ENCODE peak calls at places on chromosomes 3 and 15, in four cellular contexts. X is hepatocyte, H is GM23248, W is H9. R is an unnamed sample. For H3K4me1, the result is how much of the 10 kb centered on the place peaks cover.

GRCh38 chr15:98537516-98538060 is 110.8 kb upstream of the IGF1R start:
- DNase-seq in X (no peak), H (no peak), W (no peak), R (no peak)

GRCh38 chr3:17166369-17166768 is 281.6 kb downstream of the PLCL2 start:
- DNase-seq in H (no peak), W (no peak), X (no peak), R (no peak)

GRCh38 chr3:39848365-39848764 is 39.0 kb downstream of the MYRIP start:
- DNase-seq in W (no peak), H (no peak), X (no peak), R (no peak)

GRCh38 chr3:111936191-111936841 is 42.5 kb upstream of the ABHD10 start:
- DNase-seq in W (no peak), H (peak), X (no peak), R (peak)

GRCh38 chr3:100210777-100211145 is 50.0 kb upstream of the TBC1D23 start:
- DNase-seq in X (peak), H (peak), W (peak), R (peak)

GRCh38 chr15:69557340-69558137 is 104.9 kb downstream of the RPLP1 start:
- DNase-seq in H (peak), X (peak), W (no peak), R (peak)

GRCh38 chr3:192409838-192410683 is 317.3 kb downstream of the FGF12 start:
- DNase-seq in H (peak), W (peak), X (peak), R (peak)

GRCh38 chr3:127867986-127868385 is 45.7 kb upstream of the MGLL start:
- DNase-seq in X (no peak), H (peak), W (no peak), R (no peak)

GRCh38 chr3:124700880-124701684 is 29.2 kb upstream of the UMPS start:
- DNase-seq in X (peak), H (peak), W (peak), R (peak)

GRCh38 chr3:17431004-17431403 is 311.4 kb downstream of the TBC1D5 start:
- DNase-seq in W (no peak), X (peak), H (peak), R (no peak)

GRCh38 chr15:74144153-74144775 is 13.9 kb downstream of the ISLR2 start:
- DNase-seq in X (no peak), W (peak), H (no peak), R (no peak)

GRCh38 chr3:161355508-161355907 is 15.8 kb downstream of the SPTSSB start:
- DNase-seq in X (no peak), W (no peak), H (no peak), R (no peak)

GRCh38 chr15:62469874-62470688 is 305.0 kb upstream of the C2CD4B start:
- DNase-seq in H (peak), W (peak), X (no peak), R (peak)

GRCh38 chr15:35874260-35874905 is 328.4 kb upstream of the DPH6 start:
- DNase-seq in H (peak), W (no peak), X (peak), R (peak)

GRCh38 chr3:32435911-32436815 is 44.5 kb downstream of the CMTM7 start:
- DNase-seq in X (no peak), H (peak), W (no peak), R (no peak)

GRCh38 chr15:98288091-98288590 is 327.6 kb downstream of the ARRDC4 start:
- DNase-seq in W (no peak), H (no peak), X (no peak), R (no peak)

GRCh38 chr3:86733257-86733656 is 257.7 kb downstream of the VGLL3 start:
- DNase-seq in X (no peak), W (no peak), H (no peak), R (no peak)

GRCh38 chr15:89647191-89647851 is 7.9 kb downstream of the KIF7 start:
- DNase-seq in H (peak), W (peak), X (peak), R (peak)
- H2AFZ ChIP-seq in H (no peak), W (no peak), X (no peak), R (no peak)

DNA sequence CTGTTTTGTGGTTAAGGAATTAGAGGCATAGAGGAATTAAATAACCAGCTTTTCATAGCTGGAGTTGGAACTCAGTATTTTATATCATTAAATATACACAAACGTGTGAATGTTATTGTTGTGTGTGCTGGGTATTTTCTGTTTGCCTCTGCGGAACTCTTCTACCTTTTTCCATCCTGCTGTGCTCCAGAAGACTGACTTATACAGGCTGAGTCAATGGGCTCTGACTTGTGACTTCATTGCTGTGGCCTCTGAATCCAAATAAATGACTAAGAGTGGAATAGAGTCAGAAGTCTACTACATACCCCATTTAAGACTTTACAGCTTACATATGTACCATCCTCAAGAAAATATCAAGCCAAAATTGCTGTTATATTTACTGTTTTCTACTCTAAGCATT is 17.6 kb downstream of the ARIH1 start:
- DNase-seq in H (peak), W (no peak), X (no peak), R (peak)
- H3K4me1 ChIP-seq in H (half or more), W (under half), X (under half), R (under half)

GRCh38 chr3:177703788-177704187 is 506.5 kb upstream of the TBL1XR1 start:
- DNase-seq in W (no peak), H (peak), X (no peak), R (peak)
- H2AFZ ChIP-seq in W (no peak), H (no peak), X (no peak), R (no peak)

GRCh38 chr15:89377842-89378698 is 43.4 kb upstream of the POLG start:
- DNase-seq in W (peak), X (peak), H (peak), R (no peak)

GRCh38 chr15:89377042-89377841 is 42.6 kb upstream of the POLG start:
- DNase-seq in X (no peak), H (no peak), W (peak), R (no peak)

GRCh38 chr15:89376441-89376840 is 41.8 kb upstream of the POLG start:
- DNase-seq in W (no peak), H (no peak), X (no peak), R (no peak)

GRCh38 chr15:89374116-89375004 is 39.7 kb upstream of the POLG start:
- DNase-seq in X (no peak), W (no peak), H (no peak), R (peak)

DNA sequence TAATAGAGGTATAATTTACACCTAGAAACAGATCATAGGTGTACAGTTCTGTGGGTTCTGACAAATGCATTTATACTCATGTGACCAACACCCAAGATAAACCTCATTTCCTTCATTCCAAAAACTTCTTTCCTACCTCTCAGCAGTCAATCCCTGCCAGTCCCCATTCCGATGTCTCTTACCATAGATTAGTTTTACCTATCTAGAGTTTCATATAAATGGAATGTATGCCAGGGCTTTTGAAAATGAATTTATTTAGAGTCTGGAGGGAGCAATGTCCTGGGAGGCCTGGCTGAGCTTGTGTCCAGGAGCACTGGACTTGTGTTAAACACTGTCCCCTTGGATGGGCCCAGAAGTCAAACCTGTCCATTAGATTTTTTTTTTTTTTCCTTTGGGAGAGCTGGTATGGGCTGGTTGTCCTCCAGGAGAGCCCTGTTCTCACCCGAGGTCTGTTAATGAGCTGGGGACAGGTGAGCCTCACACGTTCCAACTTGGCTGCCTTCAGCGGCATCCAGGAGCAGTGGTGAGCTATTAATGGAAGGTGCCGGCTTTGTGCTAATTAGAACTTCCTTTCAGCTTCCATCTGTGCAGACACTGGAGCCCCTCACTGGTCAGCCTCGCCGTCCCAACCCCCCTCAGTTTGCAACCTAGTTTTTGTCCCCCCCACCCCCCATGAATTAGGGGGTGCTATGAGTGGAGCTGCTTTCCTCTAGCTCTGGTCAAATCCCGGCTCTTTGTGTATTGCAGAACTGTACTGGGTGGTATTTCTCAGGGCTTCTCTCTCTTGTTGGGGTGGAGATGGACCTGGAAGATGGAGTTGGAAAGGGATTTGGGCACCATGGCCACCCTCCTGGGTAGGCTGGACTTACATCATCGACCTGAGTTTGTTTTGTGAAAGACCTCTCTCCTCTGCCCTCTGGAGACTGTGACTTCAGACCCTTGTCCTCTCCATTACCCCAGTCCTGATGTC is 40.8 kb upstream of the POLG start:
- DNase-seq in W (peak), X (no peak), H (no peak), R (no peak)
- H3K4me1 ChIP-seq in W (under half), X (under half), H (under half), R (under half)